ENCODE peak calls at places on chromosomes 6 and 20, in eight cellular contexts. V is left ventricle myocardium inferior; K is smooth muscle cell of the brain vasculature; Q is naive thymus-derived CD4-positive, alpha-beta T cell; Z is epithelial cell of prostate; M is Peyer's patch; N is HEK293T; E is iPS DF 6.9. P is an unnamed sample.

GRCh38 chr20:44069203-44069931 is 117.6 kb downstream of the JPH2 start:
- DNase-seq in N (no peak), M (no peak), E (no peak), Q (peak), Z (no peak), V (no peak), K (no peak), P (no peak)

GRCh38 chr6:87982134-87982533 is 65.5 kb upstream of the SPACA1 start:
- DNase-seq in N (no peak), Z (no peak), K (no peak), V (no peak), E (no peak), Q (no peak), M (no peak), P (no peak)

GRCh38 chr20:50251992-50252491 is 61.4 kb downstream of the CEBPB start:
- DNase-seq in K (no peak), V (no peak), M (no peak), N (no peak), Z (no peak), Q (no peak), E (no peak), P (no peak)

GRCh38 chr6:30834643-30835042 is 49.7 kb upstream of the DDR1 start:
- DNase-seq in Q (peak), Z (no peak), M (peak), V (no peak), E (no peak), K (no peak), N (no peak), P (no peak)

GRCh38 chr6:165732696-165733486 is 69.8 kb upstream of the PDE10A start:
- DNase-seq in K (no peak), V (no peak), M (no peak), Z (no peak), N (no peak), Q (no peak), E (no peak), P (no peak)

GRCh38 chr20:63416631-63417030 is 55.5 kb upstream of the CHRNA4 start:
- DNase-seq in E (no peak), Q (no peak), N (no peak), M (no peak), Z (no peak), V (no peak), K (no peak), P (no peak)

GRCh38 chr20:61886721-61887658 is 178.7 kb downstream of the TAF4 start:
- DNase-seq in Z (no peak), K (no peak), Q (peak), M (no peak), V (no peak), N (peak), E (no peak), P (no peak)

GRCh38 chr6:106473807-106474206 is 113.3 kb downstream of the CRYBG1 start:
- DNase-seq in K (no peak), N (no peak), M (no peak), E (no peak), Z (peak), V (no peak), Q (no peak), P (no peak)

GRCh38 chr20:14612389-14612788 is 275.0 kb upstream of the FLRT3 start:
- DNase-seq in M (no peak), V (no peak), E (no peak), N (no peak), Q (no peak), K (no peak), Z (no peak), P (no peak)

GRCh38 chr6:33905081-33905609 is 101.3 kb upstream of the MLN start:
- DNase-seq in Q (peak), M (no peak), E (no peak), V (no peak), Z (no peak), K (no peak), N (no peak), P (no peak)

GRCh38 chr20:2873747-2874041 is 413 bp downstream of the PTPRA start:
- DNase-seq in M (no peak), Q (no peak), V (peak), N (no peak), K (no peak), E (peak), Z (no peak), P (peak)

GRCh38 chr6:169709293-169709692 is 7.4 kb downstream of the C6orf120 start:
- DNase-seq in Z (no peak), K (no peak), M (no peak), E (no peak), N (no peak), V (no peak), Q (no peak), P (no peak)

P was measured in heart left ventricle.